ENCODE peak calls at places on chromosomes 3 and 15, in five cellular contexts. One of them, this sample, is unnamed.

GRCh38 chr3:197224034-197224444 is 74.4 kb downstream of the DLG1 start:
- DNase-seq in OCI-LY7: peak; percentile 67
- DNase-seq in left ventricle myocardium inferior: no peak
- DNase-seq in SK-N-SH: peak; percentile 68
- DNase-seq in endothelial cell of umbilical vein: peak; percentile 64
- DNase-seq in this sample: no peak

GRCh38 chr3:9013782-9014181 is 50.5 kb upstream of the RAD18 start:
- DNase-seq in OCI-LY7: no peak
- DNase-seq in left ventricle myocardium inferior: no peak
- DNase-seq in SK-N-SH: no peak
- DNase-seq in endothelial cell of umbilical vein: no peak
- DNase-seq in this sample: no peak

GRCh38 chr3:12421132-12421531 is 63.1 kb upstream of the TSEN2 start:
- DNase-seq in OCI-LY7: no peak
- DNase-seq in left ventricle myocardium inferior: no peak
- DNase-seq in SK-N-SH: no peak
- DNase-seq in endothelial cell of umbilical vein: no peak
- DNase-seq in this sample: no peak

GRCh38 chr15:85899927-85900326 is 105.2 kb upstream of the KLHL25 start:
- DNase-seq in OCI-LY7: no peak
- DNase-seq in left ventricle myocardium inferior: no peak
- DNase-seq in SK-N-SH: no peak
- DNase-seq in endothelial cell of umbilical vein: no peak
- DNase-seq in this sample: no peak

GRCh38 chr15:83445653-83446052 is 1.5 kb upstream of the SH3GL3 start:
- DNase-seq in OCI-LY7: no peak
- DNase-seq in left ventricle myocardium inferior: no peak
- DNase-seq in SK-N-SH: no peak
- DNase-seq in endothelial cell of umbilical vein: no peak
- DNase-seq in this sample: no peak

GRCh38 chr3:65550137-65550536 is 488.6 kb downstream of the MAGI1 start:
- DNase-seq in OCI-LY7: no peak
- DNase-seq in left ventricle myocardium inferior: no peak
- DNase-seq in SK-N-SH: no peak
- DNase-seq in endothelial cell of umbilical vein: no peak
- DNase-seq in this sample: no peak

GRCh38 chr3:23650371-23651140 is 155.2 kb upstream of the UBE2E1 start:
- DNase-seq in OCI-LY7: no peak
- DNase-seq in left ventricle myocardium inferior: no peak
- DNase-seq in SK-N-SH: no peak
- DNase-seq in endothelial cell of umbilical vein: peak; percentile 78
- DNase-seq in this sample: no peak

GRCh38 chr3:13346481-13347389 is 73.4 kb downstream of the NUP210 start:
- DNase-seq in OCI-LY7: no peak
- DNase-seq in left ventricle myocardium inferior: peak; percentile 26
- DNase-seq in SK-N-SH: peak; percentile 52
- DNase-seq in endothelial cell of umbilical vein: no peak
- DNase-seq in this sample: no peak

GRCh38 chr3:99720985-99721632 is 82.7 kb downstream of the COL8A1 start:
- DNase-seq in OCI-LY7: no peak
- DNase-seq in left ventricle myocardium inferior: peak; percentile 27
- DNase-seq in SK-N-SH: no peak
- DNase-seq in endothelial cell of umbilical vein: peak; percentile 55
- DNase-seq in this sample: no peak

GRCh38 chr3:53169832-53170324 is 8.9 kb downstream of the PRKCD start:
- DNase-seq in OCI-LY7: no peak
- DNase-seq in left ventricle myocardium inferior: no peak
- DNase-seq in SK-N-SH: no peak
- DNase-seq in endothelial cell of umbilical vein: no peak
- DNase-seq in this sample: no peak

GRCh38 chr3:111246967-111247760 is 175.5 kb downstream of the NECTIN3 start:
- DNase-seq in OCI-LY7: no peak
- DNase-seq in left ventricle myocardium inferior: no peak
- DNase-seq in SK-N-SH: no peak
- DNase-seq in endothelial cell of umbilical vein: no peak
- DNase-seq in this sample: no peak

GRCh38 chr15:43769584-43770228 is 7.1 kb downstream of the ELL3 start:
- DNase-seq in OCI-LY7: peak; percentile 70
- DNase-seq in left ventricle myocardium inferior: peak; percentile 37
- DNase-seq in SK-N-SH: peak; percentile 72
- DNase-seq in endothelial cell of umbilical vein: peak; percentile 77
- DNase-seq in this sample: peak; percentile 57

GRCh38 chr3:160480931-160481330 is 31.3 kb upstream of the TRIM59 start:
- DNase-seq in OCI-LY7: no peak
- DNase-seq in left ventricle myocardium inferior: no peak
- DNase-seq in SK-N-SH: no peak
- DNase-seq in endothelial cell of umbilical vein: no peak
- DNase-seq in this sample: no peak

GRCh38 chr15:40789119-40789518 is 17.8 kb upstream of the ZFYVE19 start:
- DNase-seq in OCI-LY7: no peak
- DNase-seq in left ventricle myocardium inferior: no peak
- DNase-seq in SK-N-SH: no peak
- DNase-seq in endothelial cell of umbilical vein: no peak
- DNase-seq in this sample: no peak

DNA sequence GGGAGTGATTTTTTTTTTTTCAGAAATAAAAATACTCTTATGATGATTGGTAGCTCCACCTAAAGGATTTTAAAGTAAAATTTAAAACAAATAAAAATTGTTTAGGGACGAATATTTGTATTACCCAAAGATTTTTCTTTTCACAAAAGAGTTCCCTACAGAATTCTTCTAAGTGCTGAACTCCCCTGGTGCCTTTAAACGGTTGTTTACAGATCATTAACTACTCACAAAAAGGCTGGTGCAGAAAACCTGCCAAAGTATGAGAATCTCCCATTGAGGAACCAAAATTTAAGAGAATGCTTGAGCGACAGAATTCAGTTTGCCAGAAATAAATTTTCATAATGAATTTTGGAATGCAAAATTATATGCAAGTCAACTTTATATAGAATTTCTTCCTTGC is 497.8 kb upstream of the NR2F2 start:
- DNase-seq in OCI-LY7: no peak
- DNase-seq in left ventricle myocardium inferior: no peak
- DNase-seq in SK-N-SH: no peak
- DNase-seq in endothelial cell of umbilical vein: no peak
- DNase-seq in this sample: no peak
- H3K4me1 ChIP-seq in OCI-LY7: no peaks in the 10 kb centered on the region
- H3K4me1 ChIP-seq in left ventricle myocardium inferior: no peaks in the 10 kb centered on the region
- H3K4me1 ChIP-seq in SK-N-SH: no peaks in the 10 kb centered on the region
- H3K4me1 ChIP-seq in endothelial cell of umbilical vein: no peaks in the 10 kb centered on the region
- H3K4me1 ChIP-seq in this sample: no peaks in the 10 kb centered on the region

DNA sequence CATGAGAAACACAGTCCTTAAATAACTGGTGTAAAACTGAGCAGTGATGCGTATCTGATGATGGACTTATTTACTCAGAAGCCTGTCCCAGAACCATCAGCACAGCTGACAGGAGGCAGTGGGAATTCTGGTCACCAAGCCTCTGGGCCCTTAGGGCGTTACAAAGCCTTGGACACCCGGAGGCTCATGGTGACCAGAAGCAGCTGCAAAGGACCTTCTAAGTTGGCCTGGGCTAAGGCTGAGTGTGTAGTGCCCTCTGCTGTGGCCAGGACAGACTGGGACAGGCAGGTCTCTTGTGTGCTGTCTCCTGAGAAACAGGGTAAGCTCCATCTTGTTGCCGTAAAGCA is 168.9 kb downstream of the ATP10A start:
- DNase-seq in OCI-LY7: no peak
- DNase-seq in left ventricle myocardium inferior: no peak
- DNase-seq in SK-N-SH: no peak
- DNase-seq in endothelial cell of umbilical vein: no peak
- DNase-seq in this sample: peak; percentile 18
- TF ChIP-seq CTCF in OCI-LY7: peak; percentile 52
- TF ChIP-seq CTCF in left ventricle myocardium inferior: no peak
- TF ChIP-seq CTCF in SK-N-SH: no peak
- TF ChIP-seq CTCF in endothelial cell of umbilical vein: no peak
- TF ChIP-seq CTCF in this sample: no peak

DNA sequence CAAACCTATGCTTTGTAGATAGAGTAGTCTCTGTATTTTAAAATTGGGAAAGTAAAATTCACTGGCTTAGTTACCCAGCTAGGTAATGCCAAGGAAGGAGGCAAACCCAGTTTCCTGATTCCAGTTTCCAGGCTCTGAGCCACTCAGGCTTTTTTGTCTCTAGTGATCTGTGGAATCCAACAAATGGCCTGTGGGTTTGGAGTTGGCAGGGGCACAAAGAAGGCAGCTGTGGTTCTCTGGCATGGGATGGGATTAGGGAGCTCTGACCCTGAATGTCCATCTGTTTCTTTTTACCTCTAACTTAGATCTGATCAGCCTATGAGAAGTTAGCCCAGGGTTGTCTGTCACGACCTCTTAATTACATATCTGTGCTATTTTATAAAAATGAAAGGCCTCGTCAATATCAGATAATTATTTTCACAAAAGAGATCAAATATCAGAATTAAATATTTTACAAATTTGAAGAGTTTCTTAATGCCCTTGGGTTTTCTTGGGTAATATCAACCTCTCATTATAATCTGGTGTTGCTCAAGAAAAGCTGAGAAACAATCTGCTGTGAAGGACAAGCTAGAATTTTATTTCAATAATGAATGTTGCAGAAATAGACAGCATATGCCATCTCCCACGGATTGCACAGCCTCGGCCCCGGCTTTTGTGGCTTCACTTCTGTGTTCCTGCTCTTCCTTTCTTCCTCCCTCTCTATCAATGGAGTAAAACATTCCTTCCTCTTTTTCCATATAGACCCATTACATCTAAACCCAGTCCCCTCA is 63.7 kb upstream of the DAZL start:
- DNase-seq in OCI-LY7: no peak
- DNase-seq in left ventricle myocardium inferior: no peak
- DNase-seq in SK-N-SH: peak; percentile 7
- DNase-seq in endothelial cell of umbilical vein: no peak
- DNase-seq in this sample: no peak
- H3K4me3 ChIP-seq in OCI-LY7: no peak overlapping the region
- H3K4me3 ChIP-seq in left ventricle myocardium inferior: no peak overlapping the region
- H3K4me3 ChIP-seq in SK-N-SH: no peak overlapping the region
- H3K4me3 ChIP-seq in endothelial cell of umbilical vein: no peak overlapping the region
- H3K4me3 ChIP-seq in this sample: no peak overlapping the region

GRCh38 chr3:112619295-112619694 is 21.6 kb downstream of the CCDC80 start:
- DNase-seq in OCI-LY7: no peak
- DNase-seq in left ventricle myocardium inferior: no peak
- DNase-seq in SK-N-SH: no peak
- DNase-seq in endothelial cell of umbilical vein: no peak
- DNase-seq in this sample: no peak
- H3K4me1 ChIP-seq in OCI-LY7: no peaks in the 10 kb centered on the region
- H3K4me1 ChIP-seq in left ventricle myocardium inferior: no peaks in the 10 kb centered on the region
- H3K4me1 ChIP-seq in SK-N-SH: peaks cover 11% of the 10 kb centered on the region
- H3K4me1 ChIP-seq in endothelial cell of umbilical vein: peaks cover 16% of the 10 kb centered on the region
- H3K4me1 ChIP-seq in this sample: peaks cover 15% of the 10 kb centered on the region

GRCh38 chr3:25468866-25469319 is 40.8 kb downstream of the RARB start:
- DNase-seq in OCI-LY7: no peak
- DNase-seq in left ventricle myocardium inferior: peak; percentile 73
- DNase-seq in SK-N-SH: peak; percentile 23
- DNase-seq in endothelial cell of umbilical vein: peak; percentile 40
- DNase-seq in this sample: no peak
- TF ChIP-seq CTCF in OCI-LY7: no peak
- TF ChIP-seq CTCF in left ventricle myocardium inferior: peak; percentile 66
- TF ChIP-seq CTCF in SK-N-SH: peak; percentile 42
- TF ChIP-seq CTCF in endothelial cell of umbilical vein: peak; percentile 5
- TF ChIP-seq CTCF in this sample: peak; percentile 21

GRCh38 chr15:88469321-88469720 is 1.8 kb downstream of the MRPS11 start:
- DNase-seq in OCI-LY7: no peak
- DNase-seq in left ventricle myocardium inferior: no peak
- DNase-seq in SK-N-SH: no peak
- DNase-seq in endothelial cell of umbilical vein: no peak
- DNase-seq in this sample: no peak

GRCh38 chr15:88467073-88467934 is at the start of the genes MRPL46 and MRPS11:
- DNase-seq in OCI-LY7: peak; percentile 94
- DNase-seq in left ventricle myocardium inferior: peak; percentile 89
- DNase-seq in SK-N-SH: peak; percentile 92
- DNase-seq in endothelial cell of umbilical vein: peak; percentile 92
- DNase-seq in this sample: peak; percentile 90

GRCh38 chr15:88467935-88468528 is 524 bp downstream of the MRPS11 start:
- DNase-seq in OCI-LY7: peak; percentile 40
- DNase-seq in left ventricle myocardium inferior: no peak
- DNase-seq in SK-N-SH: peak; percentile 42
- DNase-seq in endothelial cell of umbilical vein: peak; percentile 39
- DNase-seq in this sample: no peak

GRCh38 chr15:88463870-88464532 is 3.2 kb downstream of the MRPL46 start:
- DNase-seq in OCI-LY7: no peak
- DNase-seq in left ventricle myocardium inferior: no peak
- DNase-seq in SK-N-SH: no peak
- DNase-seq in endothelial cell of umbilical vein: no peak
- DNase-seq in this sample: no peak

DNA sequence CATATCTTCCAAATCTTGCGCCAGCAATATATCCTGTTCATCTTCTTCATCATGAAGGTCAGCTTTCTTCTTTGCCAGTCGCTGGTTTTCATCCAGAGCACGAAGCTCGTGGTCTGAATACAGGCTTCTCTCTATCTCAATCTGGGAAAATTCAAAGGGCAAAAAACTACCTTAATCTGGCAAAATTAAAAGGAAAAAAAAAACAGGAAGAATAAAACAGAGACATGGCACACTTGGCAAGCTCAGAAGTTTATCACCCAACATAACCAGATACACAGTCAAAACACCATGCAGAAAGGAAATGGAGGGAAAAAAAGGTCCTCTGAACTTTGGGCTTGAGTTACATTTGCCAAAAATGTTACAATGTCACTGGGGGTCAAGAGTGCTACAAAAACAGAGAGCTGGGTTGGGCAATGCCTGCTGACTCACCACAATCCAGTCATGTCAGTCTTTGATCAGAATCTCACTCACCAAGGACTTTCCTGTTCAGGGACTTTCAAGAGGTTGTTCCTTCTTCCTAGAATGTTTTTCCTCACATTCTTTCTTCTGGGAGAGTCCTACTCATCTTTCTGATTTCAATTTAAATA is 1.5 kb downstream of the MRPL46 start:
- DNase-seq in OCI-LY7: no peak
- DNase-seq in left ventricle myocardium inferior: no peak
- DNase-seq in SK-N-SH: no peak
- DNase-seq in endothelial cell of umbilical vein: peak; percentile 64
- DNase-seq in this sample: no peak
- H3K4me3 ChIP-seq in OCI-LY7: peak overlapping the region; percentile 93
- H3K4me3 ChIP-seq in left ventricle myocardium inferior: peak overlapping the region; percentile 97
- H3K4me3 ChIP-seq in SK-N-SH: no peak overlapping the region
- H3K4me3 ChIP-seq in endothelial cell of umbilical vein: no peak overlapping the region
- H3K4me3 ChIP-seq in this sample: no peak overlapping the region

GRCh38 chr3:127744216-127744815 is 71.6 kb downstream of the ABTB1 start:
- DNase-seq in OCI-LY7: no peak
- DNase-seq in left ventricle myocardium inferior: no peak
- DNase-seq in SK-N-SH: peak; percentile 49
- DNase-seq in endothelial cell of umbilical vein: no peak
- DNase-seq in this sample: no peak
- H3K4me1 ChIP-seq in OCI-LY7: peaks cover 3% of the 10 kb centered on the region
- H3K4me1 ChIP-seq in left ventricle myocardium inferior: peaks cover 100% of the 10 kb centered on the region
- H3K4me1 ChIP-seq in SK-N-SH: peaks cover 16% of the 10 kb centered on the region
- H3K4me1 ChIP-seq in endothelial cell of umbilical vein: peaks cover 26% of the 10 kb centered on the region
- H3K4me1 ChIP-seq in this sample: peaks cover 34% of the 10 kb centered on the region

GRCh38 chr3:61162965-61163364 is 88.3 kb downstream of the FHIT start:
- DNase-seq in OCI-LY7: no peak
- DNase-seq in left ventricle myocardium inferior: no peak
- DNase-seq in SK-N-SH: no peak
- DNase-seq in endothelial cell of umbilical vein: no peak
- DNase-seq in this sample: no peak
- TF ChIP-seq CTCF in OCI-LY7: no peak
- TF ChIP-seq CTCF in left ventricle myocardium inferior: no peak
- TF ChIP-seq CTCF in SK-N-SH: no peak
- TF ChIP-seq CTCF in endothelial cell of umbilical vein: no peak
- TF ChIP-seq CTCF in this sample: no peak